ENCODE peak calls at places on chromosomes 11 and 22, in ten cellular contexts. W is WTC11, D is astrocyte, V is heart left ventricle, H is HFF-Myc, J is lung, I is prostate gland, R is brain microvascular endothelial cell, U is HFFc6, N is kidney. L is an unnamed sample.

GRCh38 chr22:26322179-26322905 is 106.7 kb upstream of the ASPHD2 start:
- DNase-seq in V (no peak), D (peak), U (peak), W (no peak), R (peak), I (no peak), N (no peak), H (peak), J (no peak), L (no peak)

GRCh38 chr11:86103808-86104207 is 34.9 kb upstream of the PICALM start:
- DNase-seq in D (peak), V (no peak), U (no peak), N (no peak), R (no peak), I (no peak), H (no peak), W (no peak), J (no peak), L (no peak)

GRCh38 chr22:35154937-35155387 is 89.0 kb downstream of the ISX start:
- DNase-seq in N (no peak), R (peak), J (peak), I (peak), V (peak), D (peak), W (peak), H (no peak), U (peak), L (no peak)

GRCh38 chr11:57290288-57290687 is 34.5 kb downstream of the TNKS1BP1 start:
- DNase-seq in I (no peak), V (no peak), U (peak), N (no peak), H (no peak), J (no peak), R (peak), W (no peak), D (peak), L (no peak)

GRCh38 chr11:32723332-32723731 is 71.1 kb downstream of the CCDC73 start:
- DNase-seq in U (no peak), J (no peak), I (no peak), D (peak), R (no peak), H (no peak), N (no peak), V (no peak), W (no peak), L (no peak)

GRCh38 chr11:18151581-18151980 is 19.2 kb downstream of the MRGPRX3 start:
- DNase-seq in J (no peak), U (no peak), D (no peak), R (no peak), N (no peak), W (no peak), H (no peak), V (no peak), I (no peak), L (no peak)

GRCh38 chr22:49010901-49011300 is 816.8 kb downstream of the BRD1 start:
- DNase-seq in U (no peak), R (no peak), W (no peak), V (no peak), N (peak), H (no peak), I (no peak), D (no peak), J (no peak), L (no peak)

GRCh38 chr11:8013833-8014232 is 26.7 kb downstream of the EIF3F start:
- DNase-seq in J (no peak), U (no peak), R (no peak), D (no peak), N (no peak), I (no peak), V (no peak), W (no peak), H (no peak), L (no peak)

GRCh38 chr11:88345408-88345807 is 7.9 kb upstream of the CTSC start:
- DNase-seq in D (peak), I (no peak), N (no peak), R (peak), H (no peak), J (no peak), V (no peak), W (no peak), U (peak), L (no peak)

GRCh38 chr11:128522943-128523518 is 64.3 kb downstream of the ETS1 start:
- DNase-seq in W (no peak), N (no peak), H (no peak), V (no peak), J (no peak), I (no peak), U (no peak), R (no peak), D (no peak), L (no peak)

GRCh38 chr11:30377347-30377746 is 54.4 kb downstream of the ARL14EP start:
- DNase-seq in V (no peak), D (no peak), U (no peak), I (no peak), R (no peak), J (no peak), H (no peak), W (no peak), N (no peak), L (no peak)

GRCh38 chr22:21709688-21710087 is 25.9 kb downstream of the YPEL1 start:
- DNase-seq in W (no peak), V (no peak), R (no peak), H (no peak), D (no peak), J (no peak), N (no peak), U (no peak), I (no peak), L (no peak)

GRCh38 chr11:126949066-126949945 is 51.3 kb downstream of the KIRREL3 start:
- DNase-seq in D (peak), I (no peak), R (peak), U (peak), W (no peak), N (no peak), V (no peak), J (no peak), H (no peak), L (no peak)

GRCh38 chr11:41377709-41378394 is 81.6 kb downstream of the LRRC4C start:
- DNase-seq in U (no peak), J (no peak), H (no peak), D (no peak), R (no peak), W (no peak), N (no peak), V (no peak), I (no peak), L (no peak)

DNA sequence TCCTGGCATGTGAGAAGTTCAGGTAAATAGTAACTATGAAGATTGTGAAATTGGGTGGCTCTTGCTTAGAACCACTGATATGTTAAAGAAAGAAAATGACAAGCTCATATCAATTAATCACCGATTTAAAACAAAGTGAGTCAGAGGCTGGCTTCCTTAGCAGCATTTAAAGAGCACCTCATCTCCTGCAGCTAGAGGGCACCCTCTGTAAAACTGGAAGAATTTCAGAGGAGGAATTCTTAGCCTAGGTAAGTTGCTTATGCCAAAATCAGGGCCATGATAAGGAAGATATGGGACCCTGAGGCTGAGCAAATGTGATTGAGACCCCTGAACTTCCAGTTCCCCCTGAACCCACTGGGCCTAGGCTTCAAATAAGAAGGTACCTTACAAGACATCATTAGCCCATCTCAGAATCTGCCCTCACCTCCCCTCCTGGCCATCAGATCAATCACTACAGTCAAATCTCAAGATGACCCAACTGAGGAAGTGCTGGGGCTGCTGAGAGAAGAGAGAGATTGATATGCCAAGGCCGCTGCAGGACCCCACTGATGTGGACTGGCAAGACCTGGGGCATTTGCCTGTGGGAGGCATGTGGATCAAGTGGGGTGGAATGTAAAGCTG is 8.6 kb upstream of the CD3E start:
- DNase-seq in H (no peak), V (no peak), N (no peak), U (no peak), D (peak), W (no peak), R (peak), J (no peak), I (peak), L (no peak)
- TF ChIP-seq CTCF in H (peak), V (peak), N (peak), U (peak), D (peak), W (no peak), R (peak), J (peak), I (peak), L (peak)

GRCh38 chr11:82405392-82405791 is 328.3 kb downstream of the FAM181B start:
- DNase-seq in V (no peak), N (no peak), W (no peak), J (no peak), D (no peak), H (no peak), U (no peak), R (no peak), I (no peak), L (no peak)

GRCh38 chr11:82403640-82404305 is 329.9 kb downstream of the FAM181B start:
- DNase-seq in H (no peak), R (no peak), J (no peak), V (no peak), W (no peak), U (no peak), D (no peak), N (no peak), I (no peak), L (no peak)

DNA sequence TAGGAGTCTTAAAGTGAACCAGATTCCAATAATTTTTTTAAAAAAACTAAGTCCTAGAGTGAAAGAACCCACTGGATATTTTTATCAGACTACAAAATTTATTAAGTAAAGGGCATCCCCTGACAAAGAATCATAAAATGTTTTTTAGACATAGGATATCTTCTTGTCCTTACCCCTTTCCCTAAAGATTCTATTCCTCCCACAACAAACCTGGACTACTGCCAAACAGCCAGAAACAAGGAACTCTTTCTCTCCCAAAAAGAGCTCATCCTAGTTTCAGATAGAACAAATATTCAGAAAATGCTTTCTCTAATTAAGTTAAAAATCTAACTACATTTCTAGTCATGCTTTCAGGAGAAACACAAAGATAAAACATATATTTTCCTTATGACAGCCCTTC is 327.1 kb downstream of the FAM181B start:
- DNase-seq in R (no peak), J (no peak), I (no peak), W (no peak), V (no peak), U (no peak), N (no peak), H (no peak), D (no peak), L (no peak)
- TF ChIP-seq CTCF in R (no peak), J (no peak), I (no peak), W (no peak), V (no peak), U (no peak), N (no peak), H (no peak), D (no peak), L (no peak)

GRCh38 chr11:71062199-71062598 is 190.2 kb downstream of the SHANK2 start:
- DNase-seq in J (no peak), R (no peak), N (no peak), W (no peak), H (no peak), I (no peak), V (no peak), D (no peak), U (no peak), L (no peak)
- TF ChIP-seq CTCF in J (no peak), R (no peak), N (no peak), W (no peak), H (no peak), I (no peak), V (no peak), D (no peak), U (no peak), L (no peak)

GRCh38 chr11:111399187-111400031 is 20.3 kb upstream of the POU2AF1 start:
- DNase-seq in N (no peak), D (no peak), J (no peak), I (no peak), R (no peak), V (no peak), W (no peak), H (no peak), U (no peak), L (no peak)
- TF ChIP-seq CTCF in N (no peak), D (no peak), J (no peak), I (no peak), R (no peak), V (no peak), W (no peak), H (no peak), U (no peak), L (no peak)

GRCh38 chr22:37905534-37906363 is at the start of gene MICALL1:
- DNase-seq in N (peak), W (peak), D (peak), V (peak), U (peak), H (no peak), R (peak), J (peak), I (peak), L (no peak)
- TF ChIP-seq CTCF in N (peak), W (no peak), D (no peak), V (no peak), U (peak), H (no peak), R (no peak), J (no peak), I (peak), L (peak)

GRCh38 chr11:59668188-59668949 is 468 bp downstream of the PATL1 start:
- DNase-seq in U (peak), W (peak), N (peak), V (no peak), J (peak), D (peak), R (peak), I (peak), H (no peak), L (peak)
- TF ChIP-seq CTCF in U (peak), W (no peak), N (no peak), V (no peak), J (no peak), D (no peak), R (peak), I (peak), H (no peak), L (peak)

GRCh38 chr11:12673601-12673923 is 659 bp upstream of the TEAD1 start:
- DNase-seq in J (no peak), I (no peak), U (no peak), H (no peak), R (no peak), D (peak), W (no peak), N (no peak), V (no peak), L (no peak)
- TF ChIP-seq CTCF in J (no peak), I (no peak), U (no peak), H (no peak), R (no peak), D (no peak), W (no peak), N (no peak), V (no peak), L (no peak)

GRCh38 chr11:64778473-64779298 is at the start of gene SF1:
- DNase-seq in D (peak), U (peak), H (peak), V (peak), J (peak), I (peak), W (peak), R (peak), N (peak), L (peak)
- TF ChIP-seq CTCF in D (no peak), U (no peak), H (peak), V (no peak), J (no peak), I (peak), W (no peak), R (no peak), N (peak), L (no peak)

DNA sequence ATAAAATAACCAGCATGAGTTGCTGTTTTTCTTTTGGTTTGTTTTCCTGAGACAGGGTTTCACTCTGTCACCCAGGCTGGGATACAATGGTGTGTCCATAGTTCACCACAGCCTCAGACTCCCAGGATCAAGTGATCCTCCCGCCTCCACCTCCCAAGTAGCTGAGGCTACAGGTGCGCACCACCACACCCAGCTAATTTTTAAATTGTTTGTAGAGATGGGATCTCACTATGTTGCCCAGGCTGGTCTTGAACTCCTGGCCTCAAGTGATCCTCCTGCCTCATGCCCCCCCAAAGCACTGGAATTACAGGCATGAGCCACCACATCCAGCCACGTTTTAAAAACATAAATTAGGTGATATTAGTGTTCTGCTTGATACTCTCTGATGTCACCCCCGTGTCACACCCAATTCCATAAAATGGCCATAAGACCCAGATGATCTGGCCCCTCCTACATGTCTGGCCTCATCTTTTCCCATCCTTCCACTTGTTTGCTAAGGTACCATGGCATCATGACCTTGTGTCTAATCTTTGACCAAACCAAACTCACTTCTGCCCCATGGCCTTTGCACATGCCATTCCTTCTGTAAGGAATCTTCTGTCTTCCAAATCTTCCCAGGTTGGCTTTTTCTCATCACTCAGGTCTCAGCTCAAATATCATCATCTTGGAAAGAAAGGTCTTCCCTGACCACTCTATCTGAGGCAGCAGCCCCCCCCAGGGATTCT is 6.3 kb downstream of the SIK3 start:
- DNase-seq in N (no peak), J (no peak), D (no peak), H (no peak), W (no peak), R (no peak), U (no peak), I (no peak), V (no peak), L (no peak)
- TF ChIP-seq CTCF in N (no peak), J (no peak), D (no peak), H (no peak), W (no peak), R (no peak), U (no peak), I (no peak), V (no peak), L (no peak)